ENCODE peak calls at places on chromosomes 16 and 17, in six cellular contexts. One of them, this sample, is unnamed.

GRCh38 chr17:80175411-80175810 is 5.6 kb downstream of the CARD14 start:
- DNase-seq in HepG2: no peak
- DNase-seq in BJ: no peak
- DNase-seq in IMR-90: no peak
- DNase-seq in PC-9: peak
- DNase-seq in GM23338: peak
- DNase-seq in this sample: no peak

GRCh38 chr16:73179671-73180370 is 131.9 kb upstream of the ZFHX3 start:
- DNase-seq in PC-9: no peak
- DNase-seq in IMR-90: no peak
- DNase-seq in BJ: no peak
- DNase-seq in HepG2: no peak
- DNase-seq in GM23338: no peak
- DNase-seq in this sample: no peak

GRCh38 chr16:9048302-9048700 is 43.1 kb upstream of the HAPSTR1 start:
- DNase-seq in GM23338: no peak
- DNase-seq in PC-9: no peak
- DNase-seq in IMR-90: peak
- DNase-seq in HepG2: no peak
- DNase-seq in BJ: no peak
- DNase-seq in this sample: no peak

GRCh38 chr16:80027007-80027965 is 426.7 kb upstream of the MAF start:
- DNase-seq in HepG2: peak
- DNase-seq in GM23338: peak
- DNase-seq in BJ: peak
- DNase-seq in IMR-90: peak
- DNase-seq in PC-9: peak
- DNase-seq in this sample: peak

GRCh38 chr16:56423584-56424403 is 1.6 kb downstream of the AMFR start:
- DNase-seq in IMR-90: no peak
- DNase-seq in GM23338: no peak
- DNase-seq in PC-9: no peak
- DNase-seq in BJ: no peak
- DNase-seq in HepG2: peak
- DNase-seq in this sample: no peak

GRCh38 chr16:48704710-48705109 is 94.7 kb upstream of the N4BP1 start:
- DNase-seq in BJ: no peak
- DNase-seq in GM23338: no peak
- DNase-seq in IMR-90: no peak
- DNase-seq in HepG2: no peak
- DNase-seq in PC-9: no peak
- DNase-seq in this sample: no peak

GRCh38 chr16:12027091-12027490 is 50.6 kb downstream of the SNX29 start:
- DNase-seq in IMR-90: no peak
- DNase-seq in PC-9: peak
- DNase-seq in GM23338: peak
- DNase-seq in HepG2: no peak
- DNase-seq in BJ: no peak
- DNase-seq in this sample: no peak

GRCh38 chr17:66855204-66855603 is 20.3 kb downstream of the CACNG5 start:
- DNase-seq in BJ: no peak
- DNase-seq in HepG2: no peak
- DNase-seq in PC-9: peak
- DNase-seq in IMR-90: no peak
- DNase-seq in GM23338: peak
- DNase-seq in this sample: no peak

GRCh38 chr17:56441331-56441730 is 152.2 kb upstream of the NOG start:
- DNase-seq in BJ: peak
- DNase-seq in GM23338: no peak
- DNase-seq in PC-9: no peak
- DNase-seq in HepG2: no peak
- DNase-seq in IMR-90: peak
- DNase-seq in this sample: no peak

GRCh38 chr16:11708421-11708820 is 34.2 kb downstream of the TXNDC11 start:
- DNase-seq in HepG2: no peak
- DNase-seq in BJ: no peak
- DNase-seq in PC-9: no peak
- DNase-seq in GM23338: no peak
- DNase-seq in IMR-90: peak
- DNase-seq in this sample: no peak

GRCh38 chr16:22109258-22109898 is 17.0 kb downstream of the VWA3A start:
- DNase-seq in BJ: no peak
- DNase-seq in GM23338: no peak
- DNase-seq in IMR-90: no peak
- DNase-seq in HepG2: no peak
- DNase-seq in PC-9: no peak
- DNase-seq in this sample: no peak

GRCh38 chr16:9138021-9138680 is 46.7 kb downstream of the HAPSTR1 start:
- DNase-seq in BJ: no peak
- DNase-seq in HepG2: no peak
- DNase-seq in IMR-90: no peak
- DNase-seq in PC-9: no peak
- DNase-seq in GM23338: no peak
- DNase-seq in this sample: no peak

GRCh38 chr17:48351916-48352332 is 78.1 kb downstream of the SKAP1 start:
- DNase-seq in GM23338: peak
- DNase-seq in PC-9: no peak
- DNase-seq in HepG2: peak
- DNase-seq in BJ: no peak
- DNase-seq in IMR-90: peak
- DNase-seq in this sample: peak

GRCh38 chr17:35731239-35731931 is at the start of gene RASL10B:
- DNase-seq in HepG2: peak
- DNase-seq in IMR-90: peak
- DNase-seq in BJ: no peak
- DNase-seq in GM23338: peak
- DNase-seq in PC-9: no peak
- DNase-seq in this sample: no peak

GRCh38 chr17:19540706-19541370 is 7.2 kb downstream of the SLC47A1 start:
- DNase-seq in GM23338: no peak
- DNase-seq in BJ: no peak
- DNase-seq in HepG2: no peak
- DNase-seq in PC-9: no peak
- DNase-seq in IMR-90: no peak
- DNase-seq in this sample: no peak

GRCh38 chr16:6483634-6484033 is 849.0 kb upstream of the RBFOX1 start:
- DNase-seq in PC-9: no peak
- DNase-seq in IMR-90: no peak
- DNase-seq in HepG2: no peak
- DNase-seq in BJ: no peak
- DNase-seq in GM23338: peak
- DNase-seq in this sample: no peak

GRCh38 chr16:6081320-6081976 is 983.9 kb upstream of the EEF2KMT start:
- DNase-seq in GM23338: peak
- DNase-seq in PC-9: peak
- DNase-seq in IMR-90: no peak
- DNase-seq in BJ: no peak
- DNase-seq in HepG2: peak
- DNase-seq in this sample: no peak

GRCh38 chr16:29820730-29821662 is 734 bp downstream of the MVP start:
- DNase-seq in PC-9: peak
- DNase-seq in HepG2: no peak
- DNase-seq in IMR-90: no peak
- DNase-seq in BJ: no peak
- DNase-seq in GM23338: no peak
- DNase-seq in this sample: no peak

GRCh38 chr17:4658478-4659305 is 17.2 kb upstream of the ALOX15 start:
- DNase-seq in PC-9: no peak
- DNase-seq in HepG2: no peak
- DNase-seq in BJ: no peak
- DNase-seq in GM23338: no peak
- DNase-seq in IMR-90: peak
- DNase-seq in this sample: no peak

GRCh38 chr16:11992008-11992584 is 15.6 kb downstream of the SNX29 start:
- DNase-seq in BJ: no peak
- DNase-seq in GM23338: no peak
- DNase-seq in HepG2: peak
- DNase-seq in PC-9: no peak
- DNase-seq in IMR-90: no peak
- DNase-seq in this sample: no peak

GRCh38 chr17:55690105-55690508 is 32.6 kb downstream of the TMEM100 start:
- DNase-seq in GM23338: no peak
- DNase-seq in BJ: no peak
- DNase-seq in HepG2: no peak
- DNase-seq in IMR-90: no peak
- DNase-seq in PC-9: no peak
- DNase-seq in this sample: peak

GRCh38 chr16:59198487-59198886 is 464.4 kb upstream of the GOT2 start:
- DNase-seq in IMR-90: no peak
- DNase-seq in HepG2: no peak
- DNase-seq in PC-9: no peak
- DNase-seq in GM23338: no peak
- DNase-seq in BJ: no peak
- DNase-seq in this sample: no peak

GRCh38 chr16:59188029-59188428 is 453.9 kb upstream of the GOT2 start:
- DNase-seq in PC-9: no peak
- DNase-seq in GM23338: no peak
- DNase-seq in BJ: no peak
- DNase-seq in HepG2: no peak
- DNase-seq in IMR-90: no peak
- DNase-seq in this sample: no peak

GRCh38 chr16:59195242-59195641 is 461.1 kb upstream of the GOT2 start:
- DNase-seq in IMR-90: no peak
- DNase-seq in HepG2: no peak
- DNase-seq in PC-9: no peak
- DNase-seq in BJ: no peak
- DNase-seq in GM23338: no peak
- DNase-seq in this sample: no peak

DNA sequence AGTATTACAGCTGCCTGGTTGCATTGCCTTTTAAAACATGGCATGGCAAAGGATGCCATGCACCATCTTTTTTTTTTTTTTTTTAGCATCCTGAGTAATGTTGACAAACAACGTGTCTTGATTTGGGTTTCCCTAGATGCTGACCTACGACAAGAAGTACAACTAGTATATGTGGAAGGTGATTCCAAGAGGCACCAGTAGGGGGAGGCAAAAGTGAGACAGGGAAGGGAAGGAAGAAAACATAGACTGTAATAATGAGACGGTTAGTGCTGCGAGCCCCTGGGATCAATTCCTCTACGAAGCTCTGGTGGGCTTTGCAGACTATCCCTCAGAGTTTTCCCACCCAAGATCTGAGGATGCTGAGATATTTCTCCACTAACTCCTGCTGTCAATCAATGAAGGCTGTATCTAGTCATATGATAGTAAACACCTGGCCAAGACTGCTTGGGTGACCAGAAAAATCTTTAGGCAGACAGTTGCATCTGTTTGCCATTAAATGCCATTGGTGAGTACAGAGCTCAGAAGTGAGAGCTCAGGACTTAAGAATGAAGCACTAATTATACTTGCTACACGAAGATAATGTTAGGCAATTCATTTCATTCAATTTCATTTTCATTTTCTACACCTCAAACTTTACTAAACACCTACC is 458.6 kb upstream of the GOT2 start:
- DNase-seq in HepG2: peak
- DNase-seq in BJ: no peak
- DNase-seq in GM23338: peak
- DNase-seq in IMR-90: peak
- DNase-seq in PC-9: peak
- DNase-seq in this sample: no peak
- TF ChIP-seq CTCF in HepG2: peak
- TF ChIP-seq CTCF in BJ: peak
- TF ChIP-seq CTCF in GM23338: peak
- TF ChIP-seq CTCF in IMR-90: peak
- TF ChIP-seq CTCF in PC-9: peak
- TF ChIP-seq CTCF in this sample: peak

GRCh38 chr16:66696669-66697630 is at the start of gene CMTM4:
- DNase-seq in PC-9: peak
- DNase-seq in BJ: peak
- DNase-seq in HepG2: peak
- DNase-seq in IMR-90: peak
- DNase-seq in GM23338: peak
- DNase-seq in this sample: peak
- TF ChIP-seq CTCF in PC-9: no peak
- TF ChIP-seq CTCF in BJ: peak
- TF ChIP-seq CTCF in HepG2: peak
- TF ChIP-seq CTCF in IMR-90: peak
- TF ChIP-seq CTCF in GM23338: no peak
- TF ChIP-seq CTCF in this sample: no peak

GRCh38 chr17:75617218-75617617 is 16.0 kb upstream of the SMIM5 start:
- DNase-seq in PC-9: no peak
- DNase-seq in IMR-90: no peak
- DNase-seq in BJ: no peak
- DNase-seq in HepG2: no peak
- DNase-seq in GM23338: no peak
- DNase-seq in this sample: no peak

GRCh38 chr17:75617675-75618074 is 15.6 kb upstream of the SMIM5 start:
- DNase-seq in HepG2: no peak
- DNase-seq in GM23338: no peak
- DNase-seq in IMR-90: no peak
- DNase-seq in PC-9: no peak
- DNase-seq in BJ: no peak
- DNase-seq in this sample: no peak

GRCh38 chr17:75622071-75622470 is 11.2 kb upstream of the SMIM5 start:
- DNase-seq in BJ: no peak
- DNase-seq in IMR-90: peak
- DNase-seq in PC-9: no peak
- DNase-seq in HepG2: no peak
- DNase-seq in GM23338: no peak
- DNase-seq in this sample: no peak

GRCh38 chr17:75622771-75623273 is 10.4 kb upstream of the SMIM5 start:
- DNase-seq in GM23338: no peak
- DNase-seq in BJ: no peak
- DNase-seq in IMR-90: no peak
- DNase-seq in PC-9: no peak
- DNase-seq in HepG2: no peak
- DNase-seq in this sample: no peak

GRCh38 chr17:75619506-75620431 is 13.5 kb upstream of the SMIM5 start:
- DNase-seq in PC-9: no peak
- DNase-seq in GM23338: peak
- DNase-seq in HepG2: peak
- DNase-seq in BJ: no peak
- DNase-seq in IMR-90: peak
- DNase-seq in this sample: no peak
- TF ChIP-seq CTCF in PC-9: peak
- TF ChIP-seq CTCF in GM23338: peak
- TF ChIP-seq CTCF in HepG2: peak
- TF ChIP-seq CTCF in BJ: peak
- TF ChIP-seq CTCF in IMR-90: peak
- TF ChIP-seq CTCF in this sample: peak

GRCh38 chr17:42928714-42929496 is 28.3 kb downstream of the G6PC1 start:
- DNase-seq in HepG2: peak
- DNase-seq in PC-9: peak
- DNase-seq in GM23338: peak
- DNase-seq in IMR-90: peak
- DNase-seq in BJ: peak
- DNase-seq in this sample: peak
- TF ChIP-seq CTCF in HepG2: peak
- TF ChIP-seq CTCF in PC-9: peak
- TF ChIP-seq CTCF in GM23338: peak
- TF ChIP-seq CTCF in IMR-90: peak
- TF ChIP-seq CTCF in BJ: peak
- TF ChIP-seq CTCF in this sample: peak